ENCODE peak calls at places on chromosomes 11 and 22, in eight cellular contexts. Y, N, K, P, E, T, G and F are unnamed samples.

GRCh38 chr11:60982184-60982583 is 10.7 kb downstream of the CD6 start:
- DNase-seq in P (no peak), T (no peak), N (no peak), G (no peak), K (peak), Y (no peak), E (no peak), F (no peak)

GRCh38 chr11:130666781-130667251 is 218.4 kb downstream of the ADAMTS15 start:
- DNase-seq in K (no peak), N (no peak), G (no peak), P (no peak), E (no peak), Y (no peak), T (no peak), F (no peak)

GRCh38 chr11:65576232-65576866 is 496 bp downstream of the EHBP1L1 start:
- DNase-seq in G (no peak), K (no peak), E (no peak), P (no peak), N (no peak), T (no peak), Y (no peak), F (no peak)

GRCh38 chr11:61841636-61842332 is 13.7 kb downstream of the FADS2 start:
- DNase-seq in G (no peak), N (no peak), Y (no peak), K (no peak), E (no peak), T (no peak), P (no peak), F (no peak)

GRCh38 chr11:29447821-29448220 is 569.0 kb downstream of the KCNA4 start:
- DNase-seq in N (no peak), P (no peak), K (no peak), G (no peak), E (no peak), T (no peak), Y (no peak), F (no peak)

GRCh38 chr11:74196781-74197486 is 25.8 kb downstream of the PPME1 start:
- DNase-seq in E (no peak), K (no peak), G (no peak), Y (no peak), P (no peak), N (no peak), T (no peak), F (no peak)

GRCh38 chr11:29162490-29162889 is 854.3 kb downstream of the KCNA4 start:
- DNase-seq in P (no peak), T (no peak), E (no peak), N (no peak), K (no peak), G (no peak), Y (no peak), F (no peak)

GRCh38 chr22:32752868-32753520 is 48.5 kb upstream of the TIMP3 start:
- DNase-seq in G (no peak), T (no peak), E (no peak), Y (no peak), N (no peak), P (no peak), K (no peak), F (no peak)

GRCh38 chr11:533049-533585 is 2.3 kb downstream of the HRAS start:
- DNase-seq in T (no peak), Y (no peak), N (no peak), E (no peak), G (no peak), P (no peak), K (no peak), F (no peak)

GRCh38 chr11:2828585-2829330 is 56.8 kb downstream of the CDKN1C start:
- DNase-seq in K (no peak), E (no peak), T (no peak), P (no peak), N (no peak), Y (no peak), G (no peak), F (no peak)

GRCh38 chr22:50599816-50600454 is 658 bp upstream of the MAPK8IP2 start:
- DNase-seq in K (peak), T (peak), G (peak), Y (no peak), E (peak), N (peak), P (peak), F (peak)

GRCh38 chr11:111422494-111423249 is 43.6 kb upstream of the POU2AF1 start:
- DNase-seq in K (peak), G (no peak), E (no peak), P (peak), N (peak), T (peak), Y (no peak), F (peak)